ENCODE peak calls at places on chromosomes 11 and 22, in four cellular contexts. G is K562, Q is GM12878, U is H1. X is an unnamed sample.
A peak's percentile ranks its signal among the peaks of the same experiment; 100 is the strongest.

GRCh38 chr11:5196731-5197130 is 3.8 kb downstream of the OR51V1 start:
- DNase-seq in G (no peak), Q (no peak), U (no peak), X (no peak)

GRCh38 chr11:44788536-44789227 is 61.9 kb downstream of the TSPAN18 start:
- DNase-seq in G (no peak), Q (no peak), U (no peak), X (no peak)

GRCh38 chr11:28123151-28123571 is 15.0 kb downstream of the METTL15 start:
- DNase-seq in G (no peak), Q (no peak), U (no peak), X (no peak)

GRCh38 chr11:2590951-2591754 is 108.6 kb downstream of the KCNQ1OT1 start:
- DNase-seq in G (no peak), Q (no peak), U (no peak), X (no peak)

GRCh38 chr11:126647735-126648134 is 292.2 kb downstream of the ST3GAL4 start:
- DNase-seq in G (no peak), Q (no peak), U (no peak), X (peak; percentile 2)

GRCh38 chr11:7672960-7673723 is at the start of gene CYB5R2:
- DNase-seq in G (peak; percentile 69), Q (no peak), U (no peak), X (peak; percentile 13)

GRCh38 chr22:43901976-43902643 is 10.3 kb upstream of the PNPLA5 start:
- DNase-seq in G (no peak), Q (no peak), U (no peak), X (no peak)

GRCh38 chr11:31808721-31809542 is 2.2 kb downstream of the PAX6 start:
- DNase-seq in G (no peak), Q (no peak), U (no peak), X (no peak)

GRCh38 chr22:50114221-50114981 is 24.6 kb downstream of the MOV10L1 start:
- DNase-seq in G (no peak), Q (no peak), U (no peak), X (no peak)

GRCh38 chr11:12811861-12812260 is 137.6 kb downstream of the TEAD1 start:
- DNase-seq in G (no peak), Q (no peak), U (no peak), X (no peak)

GRCh38 chr11:111456859-111457730 is 55.1 kb downstream of the BTG4 start:
- DNase-seq in G (no peak), Q (no peak), U (no peak), X (no peak)

GRCh38 chr22:36736701-36737320 is 33.3 kb upstream of the CACNG2 start:
- DNase-seq in G (no peak), Q (no peak), U (no peak), X (no peak)

GRCh38 chr22:29202231-29203192 is 3.2 kb upstream of the EMID1 start:
- DNase-seq in G (peak; percentile 36), Q (peak; percentile 91), U (no peak), X (no peak)

GRCh38 chr11:46382644-46383403 is 1.4 kb downstream of the MDK start:
- DNase-seq in G (no peak), Q (no peak), U (no peak), X (no peak)

GRCh38 chr11:60870276-60870675 is 2.9 kb downstream of the ZP1 start:
- DNase-seq in G (peak; percentile 42), Q (no peak), U (no peak), X (no peak)

GRCh38 chr22:24789516-24789915 is 15.0 kb upstream of the PIWIL3 start:
- DNase-seq in G (no peak), Q (no peak), U (no peak), X (no peak)

GRCh38 chr11:9616858-9617257 is 43.4 kb downstream of the WEE1 start:
- DNase-seq in G (no peak), Q (no peak), U (no peak), X (no peak)

GRCh38 chr22:44597616-44598015 is 99.6 kb upstream of the RTL6 start:
- DNase-seq in G (no peak), Q (no peak), U (no peak), X (no peak)

GRCh38 chr22:38452373-38453064 is 2.5 kb downstream of the KCNJ4 start:
- DNase-seq in G (no peak), Q (no peak), U (no peak), X (no peak)

GRCh38 chr22:40385041-40385782 is 14.8 kb downstream of the SGSM3 start:
- DNase-seq in G (no peak), Q (no peak), U (no peak), X (no peak)

GRCh38 chr11:28835790-28836189 is 727.6 kb downstream of the METTL15 start:
- DNase-seq in G (no peak), Q (no peak), U (no peak), X (no peak)

GRCh38 chr11:119481021-119481666 is 58.2 kb upstream of the THY1 start:
- DNase-seq in G (peak; percentile 90), Q (peak; percentile 31), U (no peak), X (no peak)

GRCh38 chr11:77542296-77542695 is 47.5 kb upstream of the AQP11 start:
- DNase-seq in G (no peak), Q (no peak), U (no peak), X (no peak)

GRCh38 chr11:77547047-77547836 is 42.5 kb upstream of the AQP11 start:
- DNase-seq in G (no peak), Q (no peak), U (no peak), X (no peak)

GRCh38 chr11:77548552-77549439 is 41.0 kb upstream of the AQP11 start:
- DNase-seq in G (no peak), Q (no peak), U (no peak), X (no peak)

DNA sequence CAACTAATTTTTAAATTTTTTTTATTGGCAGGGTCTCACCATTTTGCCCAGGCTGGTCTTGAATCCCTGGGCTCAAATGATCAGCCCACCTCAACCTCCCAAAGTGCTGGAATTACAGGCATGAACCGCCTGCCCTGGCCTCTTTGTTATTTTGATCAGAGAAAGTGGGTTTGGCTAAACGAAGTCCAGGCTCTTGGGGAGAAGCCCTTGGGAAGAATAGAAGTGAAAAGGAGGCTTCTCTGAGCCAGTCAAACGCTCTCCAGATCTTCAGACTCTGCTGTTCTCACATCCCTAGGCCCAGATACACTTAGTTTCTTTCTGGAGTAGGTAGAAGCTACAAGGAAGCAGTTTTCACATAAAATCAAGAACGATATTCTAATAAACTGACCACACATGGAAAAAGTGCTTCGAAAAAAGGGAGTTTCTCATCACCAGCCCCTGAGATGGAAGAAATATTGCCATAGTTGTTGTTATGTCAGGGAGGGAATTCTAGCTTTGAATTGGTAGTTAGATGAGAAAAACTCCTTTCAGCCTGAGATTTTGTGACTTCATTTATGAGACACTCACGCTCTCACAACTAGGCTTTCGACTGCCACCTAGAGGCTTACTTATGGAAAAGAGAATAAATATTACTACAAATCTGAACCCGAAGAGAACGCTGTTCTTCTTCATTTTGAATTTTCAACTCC is 41.7 kb upstream of the AQP11 start:
- DNase-seq in G (peak; percentile 30), Q (peak; percentile 38), U (peak; percentile 46), X (peak; percentile 37)
- TF ChIP-seq EGR1 in G (no peak), Q (no peak), U (no peak), X (no peak)

GRCh38 chr11:76158394-76159302 is 47.7 kb downstream of the WNT11 start:
- DNase-seq in G (no peak), Q (no peak), U (no peak), X (no peak)

GRCh38 chr11:76155455-76156232 is 50.7 kb downstream of the WNT11 start:
- DNase-seq in G (no peak), Q (no peak), U (no peak), X (no peak)

GRCh38 chr11:76159303-76159937 is 46.9 kb downstream of the WNT11 start:
- DNase-seq in G (no peak), Q (no peak), U (no peak), X (no peak)

GRCh38 chr11:76157891-76158290 is 48.4 kb downstream of the WNT11 start:
- DNase-seq in G (no peak), Q (no peak), U (no peak), X (no peak)

DNA sequence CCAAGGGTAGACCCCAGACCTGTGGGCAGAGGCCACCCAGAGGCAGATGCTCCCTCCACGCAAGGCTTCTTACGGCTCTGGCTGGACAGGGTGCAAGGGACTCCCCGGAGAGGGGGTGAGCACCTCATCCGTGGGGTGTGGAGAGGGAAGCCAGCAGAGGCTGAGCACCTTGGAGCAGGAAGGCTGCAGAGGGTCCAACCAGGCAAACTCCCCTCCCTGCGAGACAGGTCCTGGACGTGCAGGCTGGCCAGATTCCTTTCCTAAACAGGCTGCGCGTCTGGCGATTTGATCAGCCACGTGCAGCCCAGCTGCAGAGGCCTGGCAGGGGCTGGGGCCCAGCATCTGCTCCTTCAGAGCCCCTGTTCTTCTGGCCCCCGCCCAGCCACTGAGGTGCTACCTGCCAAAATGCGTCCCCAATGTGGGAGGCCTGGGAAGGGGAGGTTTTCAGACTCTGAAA is 49.3 kb downstream of the WNT11 start:
- DNase-seq in G (no peak), Q (no peak), U (no peak), X (no peak)
- TF ChIP-seq SIN3A in G (no peak), Q (no peak), U (no peak), X (no peak)

DNA sequence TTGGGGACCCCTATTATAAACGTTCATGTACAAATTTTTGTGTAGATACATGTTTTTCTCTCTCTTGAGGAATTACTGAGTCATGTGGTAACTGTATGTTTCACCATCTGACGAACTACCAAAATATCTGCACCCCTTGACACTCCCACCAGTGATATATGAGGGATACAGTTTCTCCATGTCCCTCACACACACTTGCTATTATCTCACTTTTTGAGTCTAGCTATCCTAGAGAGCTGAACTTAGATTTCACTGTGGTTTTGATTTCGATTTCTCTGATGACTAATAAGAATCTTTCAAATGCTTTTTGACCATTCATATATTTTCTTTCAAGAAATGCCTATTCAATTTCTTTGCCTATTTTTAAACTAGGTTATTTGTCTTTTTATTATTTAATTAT is 200.2 kb downstream of the PGR start:
- DNase-seq in G (no peak), Q (no peak), U (no peak), X (no peak)
- TF ChIP-seq EGR1 in G (no peak), Q (no peak), U (no peak), X (no peak)

GRCh38 chr11:71986131-71986530 is 12.6 kb upstream of the IL18BP start:
- DNase-seq in G (no peak), Q (no peak), U (no peak), X (no peak)
- TF ChIP-seq SIN3A in G (no peak), Q (no peak), U (no peak), X (no peak)

GRCh38 chr22:41982886-41983285 is 13.6 kb downstream of the SEPTIN3 start:
- DNase-seq in G (no peak), Q (no peak), U (no peak), X (no peak)
- TF ChIP-seq EGR1 in G (no peak), Q (no peak), U (no peak), X (no peak)

GRCh38 chr22:22546490-22546889 is 12.6 kb downstream of the PRAME start:
- DNase-seq in G (peak; percentile 67), Q (no peak), U (no peak), X (no peak)
- TF ChIP-seq SIN3A in G (no peak), Q (no peak), U (no peak), X (no peak)

GRCh38 chr11:64951529-64951928 is 15.8 kb upstream of the GPHA2 start:
- DNase-seq in G (no peak), Q (no peak), U (no peak), X (no peak)

GRCh38 chr11:64947202-64947814 is 11.6 kb upstream of the GPHA2 start:
- DNase-seq in G (no peak), Q (no peak), U (no peak), X (no peak)
- TF ChIP-seq EGR1 in G (no peak), Q (no peak), U (no peak), X (no peak)